ENCODE peak calls at places on chromosome 14, in six cellular contexts. G is Peyer's patch, N is suprapubic skin, R is aorta, V is sigmoid colon, A is endothelial cell of umbilical vein. I is an unnamed sample.

GRCh38 chr14:96178674-96179321 is 25.8 kb upstream of the BDKRB2 start:
- DNase-seq in N (no peak), V (no peak), G (no peak), A (no peak), R (peak; percentile 57), I (no peak)

GRCh38 chr14:68245146-68246073 is 425.8 kb downstream of the RAD51B start:
- DNase-seq in V (peak; percentile 70), R (no peak), G (no peak), N (no peak), A (no peak), I (no peak)

GRCh38 chr14:30786701-30787100 is 87.7 kb upstream of the COCH start:
- DNase-seq in N (no peak), A (no peak), G (no peak), R (no peak), V (no peak), I (no peak)

GRCh38 chr14:64137657-64138290 is 156.4 kb downstream of the ESR2 start:
- DNase-seq in G (no peak), R (no peak), N (no peak), V (no peak), A (peak; percentile 20), I (no peak)

GRCh38 chr14:51989293-51990234 is at the start of gene RTRAF:
- DNase-seq in R (peak; percentile 98), N (peak; percentile 93), V (peak; percentile 97), A (peak; percentile 97), G (peak; percentile 97), I (peak; percentile 92)

GRCh38 chr14:26598081-26598671 is 343 bp upstream of the NOVA1 start:
- DNase-seq in G (peak; percentile 76), R (peak; percentile 90), A (peak; percentile 92), V (peak; percentile 97), N (peak; percentile 90), I (peak; percentile 37)

GRCh38 chr14:23054000-23054811 is 3.1 kb downstream of the CDH24 start:
- DNase-seq in V (no peak), G (no peak), N (no peak), A (no peak), R (peak; percentile 75), I (no peak)

GRCh38 chr14:68359862-68360552 is 432.9 kb downstream of the ZFP36L1 start:
- DNase-seq in A (no peak), G (peak; percentile 84), N (no peak), V (peak; percentile 78), R (peak; percentile 82), I (peak; percentile 97)

GRCh38 chr14:76090611-76091010 is 61.1 kb upstream of the GPATCH2L start:
- DNase-seq in N (no peak), G (no peak), A (no peak), V (no peak), R (no peak), I (no peak)

GRCh38 chr14:80930095-80930494 is 11.4 kb downstream of the CEP128 start:
- DNase-seq in G (no peak), V (no peak), R (no peak), A (no peak), N (no peak), I (no peak)

GRCh38 chr14:68939893-68940613 is 39.0 kb downstream of the ACTN1 start:
- DNase-seq in A (peak; percentile 98), R (peak; percentile 92), V (peak; percentile 92), N (no peak), G (peak; percentile 72), I (peak; percentile 55)

GRCh38 chr14:74492413-74493342 is at the start of gene NPC2:
- DNase-seq in A (peak; percentile 45), V (no peak), G (no peak), N (no peak), R (no peak), I (no peak)

GRCh38 chr14:35747379-35747778 is 61.7 kb downstream of the RALGAPA1 start:
- DNase-seq in V (no peak), G (no peak), A (no peak), R (no peak), N (no peak), I (no peak)

GRCh38 chr14:59679872-59680271 is 103.3 kb upstream of the CCDC175 start:
- DNase-seq in R (no peak), A (no peak), G (no peak), V (no peak), N (no peak), I (no peak)

GRCh38 chr14:105028251-105028927 is 7.5 kb upstream of the CDCA4 start:
- DNase-seq in N (no peak), V (no peak), A (no peak), R (peak; percentile 62), G (no peak), I (no peak)

GRCh38 chr14:72665259-72665658 is 228.6 kb downstream of the DPF3 start:
- DNase-seq in G (no peak), V (no peak), N (no peak), R (no peak), A (peak; percentile 97), I (no peak)

GRCh38 chr14:72663956-72664650 is 229.8 kb downstream of the DPF3 start:
- DNase-seq in A (peak; percentile 77), N (no peak), V (no peak), R (no peak), G (no peak), I (no peak)

GRCh38 chr14:72666610-72667009 is 227.3 kb downstream of the DPF3 start:
- DNase-seq in R (no peak), A (peak; percentile 53), G (no peak), V (no peak), N (no peak), I (no peak)

GRCh38 chr14:72663076-72663487 is 230.8 kb downstream of the DPF3 start:
- DNase-seq in V (no peak), G (no peak), N (no peak), A (no peak), R (no peak), I (no peak)

GRCh38 chr14:72664651-72665050 is 229.2 kb downstream of the DPF3 start:
- DNase-seq in V (no peak), A (peak; percentile 62), R (no peak), N (no peak), G (no peak), I (no peak)
- H3K36me3 ChIP-seq in V (no peaks in the 10 kb centered on the region), A (no peaks in the 10 kb centered on the region), R (no peaks in the 10 kb centered on the region), N (no peaks in the 10 kb centered on the region), G (no peaks in the 10 kb centered on the region), I (no peaks in the 10 kb centered on the region)

DNA sequence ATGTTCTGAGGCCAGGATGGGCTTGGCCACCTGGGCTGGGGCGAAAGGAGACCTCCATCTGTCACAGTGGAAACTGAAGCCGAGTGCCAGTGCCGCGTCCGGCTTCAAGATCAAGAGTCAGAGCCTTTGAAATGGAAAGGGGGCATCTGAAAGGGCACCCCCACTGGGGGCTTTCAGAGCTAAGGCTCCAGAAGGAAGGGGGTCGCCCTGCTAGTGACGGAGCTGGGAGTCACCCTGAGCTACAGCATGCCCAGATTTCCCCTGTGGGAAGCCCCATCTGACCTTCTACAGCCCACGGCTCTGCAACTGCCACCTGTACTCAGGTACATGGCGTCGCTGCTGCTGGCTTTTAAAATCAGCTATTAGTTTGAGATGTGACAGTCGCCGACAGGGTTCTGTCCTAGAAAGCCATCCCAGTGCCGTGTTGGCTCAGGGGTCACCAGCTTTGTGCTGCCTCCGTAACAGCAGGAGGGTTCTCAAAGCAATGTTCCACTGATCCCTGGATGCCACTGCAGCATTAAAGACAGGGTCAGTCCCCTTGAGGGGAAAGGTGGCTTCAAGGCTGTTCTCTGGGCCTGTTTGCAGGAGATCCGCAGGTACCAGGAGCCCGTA is 31.5 kb downstream of the CCNK start:
- DNase-seq in G (no peak), A (no peak), V (no peak), R (peak; percentile 66), N (no peak), I (no peak)
- H3K27ac ChIP-seq in G (no peak overlapping the region), A (no peak overlapping the region), V (peak overlapping the region; percentile 86), R (no peak overlapping the region), N (no peak overlapping the region), I (no peak overlapping the region)

DNA sequence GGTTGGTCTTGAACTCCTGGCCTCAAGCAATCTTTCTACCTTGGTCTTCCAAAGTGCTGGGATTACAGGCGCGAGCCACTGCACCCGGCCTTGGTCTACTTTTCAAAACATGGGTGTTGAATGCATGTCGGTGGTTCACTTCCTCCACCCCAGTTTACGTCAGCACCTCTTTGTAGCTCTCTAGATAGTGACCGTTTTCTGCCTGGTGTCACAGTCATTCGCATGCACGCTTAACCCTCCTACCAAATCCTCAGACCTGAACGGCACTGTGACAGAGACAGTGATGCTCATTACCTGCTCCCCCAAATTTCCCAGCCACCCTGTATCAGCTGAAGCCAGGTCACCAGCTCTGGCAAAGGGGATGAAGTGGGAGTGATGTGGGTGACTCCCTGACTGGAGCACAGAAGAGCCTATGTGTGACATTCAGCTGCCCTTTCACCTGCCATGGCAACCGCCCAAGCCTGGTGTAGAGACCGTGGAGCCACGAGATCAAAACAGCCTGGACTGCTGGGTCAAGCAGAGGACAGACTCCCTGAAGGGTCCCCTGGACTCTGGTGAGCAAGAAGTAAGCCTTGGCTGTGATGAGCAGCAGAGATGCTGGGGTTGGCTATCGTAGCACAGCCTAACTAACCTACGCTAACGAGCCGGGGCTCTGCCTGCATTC is 66.2 kb upstream of the GPR68 start:
- DNase-seq in R (no peak), G (no peak), A (no peak), N (no peak), V (no peak), I (no peak)
- H3K36me3 ChIP-seq in R (no peaks in the 10 kb centered on the region), G (peaks cover 79% of the 10 kb centered on the region), A (peaks cover 48% of the 10 kb centered on the region), N (peaks cover 37% of the 10 kb centered on the region), V (no peaks in the 10 kb centered on the region), I (peaks cover 19% of the 10 kb centered on the region)

GRCh38 chr14:71799831-71800230 is 132.4 kb upstream of the RGS6 start:
- DNase-seq in N (no peak), G (no peak), A (no peak), R (no peak), V (no peak), I (no peak)
- H3K27ac ChIP-seq in N (no peak overlapping the region), G (no peak overlapping the region), A (no peak overlapping the region), R (no peak overlapping the region), V (no peak overlapping the region), I (no peak overlapping the region)

GRCh38 chr14:95008445-95009217 is 148.7 kb downstream of the DICER1 start:
- DNase-seq in N (no peak), R (no peak), V (no peak), G (no peak), A (no peak), I (no peak)
- H3K36me3 ChIP-seq in N (no peaks in the 10 kb centered on the region), R (no peaks in the 10 kb centered on the region), V (no peaks in the 10 kb centered on the region), G (no peaks in the 10 kb centered on the region), A (no peaks in the 10 kb centered on the region), I (no peaks in the 10 kb centered on the region)